ENCODE peak calls at places on chromosomes 5 and 9, in nine cellular contexts. Q is SK-N-SH, K is upper lobe of left lung, V is prostate gland, M is Panc1, Y is GM23338, C is K562, X is HCT116, O is stomach. N is an unnamed sample.
A peak's percentile ranks its signal among the peaks of the same experiment; 100 is the strongest.

GRCh38 chr9:93600504-93600903 is 24.1 kb downstream of the PHF2 start:
- DNase-seq in V (no peak), X (no peak), Y (peak; percentile 52), M (no peak), C (no peak), K (no peak), O (no peak), Q (no peak), N (peak; percentile 70)

GRCh38 chr9:38172601-38173000 is 103.6 kb upstream of the SHB start:
- DNase-seq in K (no peak), V (no peak), X (no peak), O (no peak), Y (peak; percentile 36), M (no peak), Q (peak; percentile 32), C (no peak), N (no peak)

GRCh38 chr9:2093920-2094597 is 78.9 kb downstream of the SMARCA2 start:
- DNase-seq in X (no peak), C (no peak), M (no peak), K (no peak), V (no peak), Y (peak; percentile 52), Q (no peak), O (no peak), N (no peak)

GRCh38 chr9:126407125-126407870 is 80.7 kb downstream of the MVB12B start:
- DNase-seq in O (no peak), M (no peak), V (no peak), X (no peak), Y (peak; percentile 24), C (no peak), K (no peak), Q (no peak), N (no peak)

GRCh38 chr5:111774525-111774924 is 17.5 kb upstream of the NREP start:
- DNase-seq in Q (no peak), Y (peak; percentile 67), V (peak; percentile 34), K (no peak), X (no peak), O (peak; percentile 50), M (no peak), C (no peak), N (no peak)

GRCh38 chr9:115034801-115035200 is 83.2 kb downstream of the TNC start:
- DNase-seq in O (no peak), Q (no peak), K (no peak), M (no peak), V (no peak), C (no peak), X (no peak), Y (no peak), N (no peak)

GRCh38 chr5:78627175-78627574 is 21.4 kb downstream of the LHFPL2 start:
- DNase-seq in Y (no peak), C (peak; percentile 37), Q (no peak), O (no peak), X (no peak), V (no peak), K (no peak), M (no peak), N (no peak)

GRCh38 chr5:120655828-120656435 is 191.8 kb downstream of the PRR16 start:
- DNase-seq in M (no peak), K (no peak), O (peak; percentile 27), X (peak; percentile 40), C (peak; percentile 15), V (no peak), Y (peak; percentile 51), Q (no peak), N (no peak)

GRCh38 chr5:112113565-112113964 is 305.5 kb downstream of the EPB41L4A start:
- DNase-seq in M (no peak), C (no peak), X (no peak), V (no peak), Y (no peak), O (no peak), Q (no peak), K (no peak), N (no peak)

GRCh38 chr5:171520300-171521170 is 101.1 kb downstream of the FGF18 start:
- DNase-seq in C (no peak), Q (peak; percentile 33), O (no peak), X (no peak), Y (peak; percentile 89), K (peak; percentile 74), M (no peak), V (no peak), N (no peak)

GRCh38 chr9:91186311-91187101 is 175.2 kb downstream of the AUH start:
- DNase-seq in C (peak; percentile 26), Y (no peak), X (no peak), M (no peak), O (peak; percentile 23), V (no peak), Q (no peak), K (no peak), N (peak; percentile 70)

GRCh38 chr5:96262105-96262504 is 170.9 kb downstream of the PCSK1 start:
- DNase-seq in M (no peak), X (no peak), C (no peak), V (no peak), Y (no peak), K (no peak), Q (no peak), O (no peak), N (no peak)

GRCh38 chr5:106940986-106941385 is 729.8 kb downstream of the EFNA5 start:
- DNase-seq in O (peak; percentile 73), K (no peak), X (no peak), M (peak; percentile 4), Q (no peak), C (no peak), Y (no peak), V (no peak), N (no peak)

GRCh38 chr5:134549714-134550113 is 24.2 kb downstream of the JADE2 start:
- DNase-seq in M (no peak), X (no peak), Y (no peak), Q (no peak), O (no peak), C (no peak), V (no peak), K (no peak), N (no peak)

DNA sequence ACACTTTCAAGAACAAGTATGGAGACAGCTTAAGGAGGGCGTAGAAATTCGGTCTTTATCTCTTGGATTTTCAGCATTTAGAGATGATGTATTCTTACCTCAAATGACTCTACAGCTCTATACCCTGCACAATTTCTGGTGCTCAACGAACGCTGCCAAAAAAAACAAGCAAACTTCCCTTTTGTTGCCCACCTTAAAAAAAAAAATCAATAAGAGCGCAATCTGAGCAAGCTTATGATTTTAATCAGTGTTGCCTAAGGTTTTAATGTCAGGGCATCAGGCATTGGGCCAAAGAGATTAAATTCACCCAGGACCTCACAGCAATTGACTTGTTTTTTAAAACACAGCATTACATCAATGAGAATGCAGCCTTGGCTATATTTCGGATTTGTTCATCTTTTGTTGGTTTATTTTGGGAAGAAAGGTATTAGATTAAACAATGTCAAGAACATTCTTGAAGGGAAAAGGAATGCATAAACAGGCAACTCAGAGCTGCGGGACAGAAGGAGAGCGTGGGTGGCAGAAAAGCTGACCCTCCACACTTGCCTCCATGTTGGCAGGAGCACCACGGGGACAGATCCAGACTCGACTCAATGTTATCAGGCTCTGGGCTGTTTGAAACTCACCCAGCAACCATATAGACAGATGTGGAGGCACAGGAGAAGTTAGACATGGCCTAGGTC is 127.5 kb upstream of the DAPK1 start:
- DNase-seq in V (no peak), Q (no peak), Y (no peak), M (no peak), X (no peak), K (no peak), C (no peak), O (no peak), N (no peak)
- TF ChIP-seq POLR2AphosphoS5 in V (no peak), Q (no peak), Y (no peak), M (no peak), X (no peak), K (no peak), C (no peak), O (no peak), N (no peak)

DNA sequence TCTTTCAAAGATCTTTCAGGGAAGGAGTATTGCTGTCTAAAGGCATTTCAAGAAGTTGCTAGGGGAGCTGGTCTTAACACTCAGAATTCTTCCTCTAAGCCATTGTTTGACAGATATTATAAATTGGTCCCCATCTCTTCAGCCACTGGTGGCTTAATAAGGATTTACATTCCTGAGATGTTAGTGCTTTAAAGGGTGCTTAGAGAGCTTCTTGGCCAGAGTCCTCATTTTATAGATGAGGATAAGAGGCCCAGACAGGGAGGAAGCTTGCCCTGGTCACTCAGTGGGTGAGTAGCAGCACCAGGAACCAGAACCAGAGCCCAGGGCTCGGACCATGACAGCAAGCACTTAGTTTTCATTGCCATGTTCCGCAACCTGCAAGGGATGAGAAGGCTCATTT is 53.2 kb downstream of the GALNT10 start:
- DNase-seq in Y (no peak), K (no peak), M (no peak), X (no peak), Q (no peak), V (no peak), C (no peak), O (no peak), N (no peak)
- TF ChIP-seq POLR2AphosphoS5 in Y (no peak), K (no peak), M (no peak), X (no peak), Q (no peak), V (no peak), C (no peak), O (no peak), N (no peak)

GRCh38 chr9:136473354-136473721 is 9.5 kb downstream of the SEC16A start:
- DNase-seq in Q (no peak), Y (no peak), K (no peak), V (no peak), M (no peak), X (no peak), C (no peak), O (no peak), N (no peak)

GRCh38 chr9:136474974-136475865 is 7.6 kb downstream of the SEC16A start:
- DNase-seq in K (no peak), X (no peak), C (no peak), Q (no peak), M (no peak), Y (no peak), V (no peak), O (no peak), N (no peak)

GRCh38 chr9:136471802-136472487 is 10.9 kb downstream of the SEC16A start:
- DNase-seq in M (no peak), Q (no peak), K (peak; percentile 78), V (no peak), X (no peak), C (no peak), O (no peak), Y (no peak), N (no peak)

GRCh38 chr9:136472640-136473353 is 10.0 kb downstream of the SEC16A start:
- DNase-seq in V (no peak), X (no peak), O (no peak), K (no peak), Q (no peak), C (no peak), M (no peak), Y (no peak), N (no peak)

GRCh38 chr9:136474021-136474640 is 8.7 kb downstream of the SEC16A start:
- DNase-seq in V (no peak), X (no peak), C (no peak), K (no peak), Y (no peak), Q (no peak), M (no peak), O (no peak), N (no peak)
- TF ChIP-seq POLR2AphosphoS5 in V (no peak), X (no peak), C (no peak), K (no peak), Y (no peak), Q (no peak), M (no peak), O (no peak), N (no peak)

GRCh38 chr9:81182421-81182820 is 506.9 kb downstream of the TLE1 start:
- DNase-seq in Y (no peak), M (no peak), V (no peak), K (no peak), O (no peak), X (no peak), C (no peak), Q (no peak), N (no peak)

GRCh38 chr9:81183763-81184162 is 505.6 kb downstream of the TLE1 start:
- DNase-seq in Y (no peak), O (no peak), M (no peak), V (no peak), K (no peak), C (no peak), X (no peak), Q (no peak), N (no peak)
- TF ChIP-seq POLR2AphosphoS5 in Y (no peak), O (no peak), M (no peak), V (no peak), K (no peak), C (no peak), X (no peak), Q (no peak), N (no peak)

N was measured in suprapubic skin.